ENCODE peak calls at places on chromosomes 13 and 19, in ten cellular contexts. X is GM23248, G is IMR-90, O is K562, D is HepG2, B is H9, M is mammary epithelial cell, E is fibroblast of lung, W is GM12878, A is GM23338. K is an unnamed sample. For H3K27me3 and H4K20me1, the result is how much of the 10 kb centered on the place peaks cover.

GRCh38 chr13:97975851-97976550 is 22.5 kb downstream of the IPO5 start:
- DNase-seq in X (peak), O (peak), G (peak), M (peak), A (peak), B (peak), D (peak), W (no peak), E (peak), K (peak)

GRCh38 chr19:34131100-34131499 is 41.2 kb upstream of the LSM14A start:
- DNase-seq in X (peak), A (no peak), E (no peak), O (no peak), D (no peak), M (no peak), G (peak), B (no peak), W (no peak), K (no peak)

GRCh38 chr19:45391871-45392665 is 12.8 kb downstream of the PPP1R13L start:
- DNase-seq in O (no peak), X (no peak), M (no peak), D (no peak), A (no peak), E (no peak), W (no peak), B (no peak), G (no peak), K (no peak)

GRCh38 chr13:33026489-33027152 is 10.4 kb downstream of the KL start:
- DNase-seq in G (no peak), W (no peak), X (no peak), A (peak), M (no peak), D (no peak), E (no peak), B (no peak), O (no peak), K (no peak)

GRCh38 chr19:51564791-51565190 is 6.3 kb upstream of the ZNF175 start:
- DNase-seq in X (no peak), D (no peak), W (no peak), E (no peak), A (peak), O (peak), G (no peak), B (peak), M (no peak), K (no peak)

GRCh38 chr19:918481-919156 is 1.5 kb downstream of the KISS1R start:
- DNase-seq in B (no peak), G (no peak), W (no peak), M (no peak), D (no peak), E (no peak), A (peak), X (no peak), O (no peak), K (no peak)

GRCh38 chr13:102983496-102983895 is 82.7 kb downstream of the SLC10A2 start:
- DNase-seq in W (no peak), X (peak), O (no peak), M (peak), E (no peak), A (no peak), D (no peak), B (no peak), G (no peak), K (no peak)

GRCh38 chr19:49422407-49423277 is 599 bp downstream of the PTH2 start:
- DNase-seq in A (peak), W (no peak), M (peak), G (peak), B (peak), X (peak), E (peak), O (peak), D (no peak), K (peak)

GRCh38 chr19:10815969-10816635 is 19.9 kb downstream of the TMED1 start:
- DNase-seq in O (no peak), B (no peak), W (no peak), M (no peak), D (no peak), G (peak), X (peak), E (no peak), A (peak), K (no peak)

GRCh38 chr19:12156254-12157058 is at the start of gene ZNF625:
- DNase-seq in X (peak), A (peak), O (no peak), M (peak), B (peak), E (peak), W (peak), D (peak), G (peak), K (peak)

GRCh38 chr13:53782400-53783030 is 753.9 kb downstream of the OLFM4 start:
- DNase-seq in O (peak), W (peak), X (peak), A (peak), B (peak), G (peak), E (peak), M (peak), D (peak), K (peak)

GRCh38 chr13:52141299-52141698 is 12.4 kb upstream of the NEK5 start:
- DNase-seq in W (no peak), O (no peak), B (no peak), D (no peak), E (no peak), G (no peak), A (no peak), X (peak), M (no peak), K (no peak)

GRCh38 chr19:18503971-18504885 is 17.6 kb downstream of the ELL start:
- DNase-seq in A (no peak), O (no peak), B (no peak), M (no peak), W (no peak), D (peak), G (no peak), X (no peak), E (no peak), K (no peak)

GRCh38 chr13:97758317-97758716 is 195.2 kb upstream of the IPO5 start:
- DNase-seq in O (no peak), E (no peak), A (no peak), X (no peak), M (no peak), D (no peak), G (no peak), W (no peak), B (no peak), K (no peak)

GRCh38 chr19:14375582-14376291 is 5.5 kb upstream of the ADGRE5 start:
- DNase-seq in D (no peak), E (no peak), M (no peak), A (peak), B (no peak), G (peak), O (no peak), W (no peak), X (peak), K (no peak)

GRCh38 chr19:46885411-46885810 is 24.6 kb downstream of the ARHGAP35 start:
- DNase-seq in M (no peak), E (no peak), G (no peak), A (no peak), B (no peak), D (no peak), X (no peak), W (no peak), O (no peak), K (no peak)

GRCh38 chr13:109698779-109699178 is 87.6 kb downstream of the IRS2 start:
- DNase-seq in X (peak), O (no peak), M (peak), W (no peak), A (no peak), E (peak), B (no peak), D (no peak), G (peak), K (no peak)

GRCh38 chr13:40910324-40911050 is 108.6 kb downstream of the ELF1 start:
- DNase-seq in E (peak), W (peak), O (no peak), G (peak), D (peak), A (no peak), M (peak), X (peak), B (no peak), K (no peak)

GRCh38 chr19:45142728-45143115 is 18.1 kb downstream of the NKPD1 start:
- DNase-seq in A (no peak), E (no peak), G (no peak), M (no peak), D (no peak), O (no peak), X (no peak), B (no peak), W (no peak), K (no peak)

GRCh38 chr19:43625918-43626579 is 6.6 kb upstream of the ZNF428 start:
- DNase-seq in D (no peak), G (no peak), A (peak), W (no peak), B (peak), X (peak), E (no peak), M (no peak), O (peak), K (no peak)

GRCh38 chr13:106302843-106303242 is 232.6 kb downstream of the EFNB2 start:
- DNase-seq in M (no peak), E (no peak), A (no peak), B (no peak), W (no peak), D (no peak), O (no peak), X (no peak), G (no peak), K (no peak)

GRCh38 chr13:45847554-45848224 is 3.9 kb downstream of the SIAH3 start:
- DNase-seq in G (no peak), X (no peak), O (no peak), D (no peak), E (peak), A (no peak), M (no peak), W (no peak), B (peak), K (peak)

GRCh38 chr13:43087960-43088580 is 64.7 kb downstream of the DNAJC15 start:
- DNase-seq in E (no peak), G (peak), M (no peak), A (no peak), W (no peak), B (no peak), O (no peak), D (no peak), X (peak), K (peak)

GRCh38 chr19:5345895-5346386 is 5.3 kb upstream of the PTPRS start:
- DNase-seq in D (no peak), G (peak), A (no peak), O (no peak), E (peak), W (no peak), M (peak), B (no peak), X (peak), K (no peak)

DNA sequence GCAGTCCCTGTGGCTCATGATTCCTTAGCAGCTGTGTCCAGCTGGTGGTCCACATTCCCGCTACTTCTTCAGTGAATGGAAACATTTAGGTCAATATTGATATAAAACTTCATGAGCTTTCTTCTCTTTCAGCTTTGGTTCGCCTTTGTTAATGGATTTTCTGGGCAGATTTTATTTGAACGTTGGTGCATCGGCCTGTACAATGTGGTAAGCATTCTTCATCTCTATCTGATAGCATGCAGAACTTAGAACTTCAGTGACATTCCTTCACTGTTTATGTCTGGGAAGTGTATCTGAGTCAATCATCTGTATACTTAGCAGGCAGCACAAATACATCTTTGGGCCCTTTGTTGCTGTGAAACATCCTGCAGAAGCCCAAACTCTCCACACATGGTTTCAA is 223.8 kb downstream of the SHISA2 start:
- DNase-seq in D (no peak), A (no peak), E (peak), O (no peak), M (no peak), B (no peak), X (no peak), W (no peak), G (no peak), K (no peak)
- H2AFZ ChIP-seq in D (no peak), A (no peak), E (no peak), O (no peak), M (no peak), B (no peak), X (no peak), W (no peak), G (no peak), K (no peak)

GRCh38 chr19:30111051-30111450 is 169.0 kb downstream of the URI1 start:
- DNase-seq in B (no peak), G (no peak), D (no peak), M (no peak), O (no peak), E (no peak), A (no peak), X (no peak), W (no peak), K (no peak)
- H3K27me3 ChIP-seq in B (under half), G (under half), D (under half), M (under half), O (under half), E (under half), A (under half), X (under half), W (under half), K (half or more)

GRCh38 chr13:99507054-99507453 is 5.8 kb downstream of the TM9SF2 start:
- DNase-seq in A (no peak), D (no peak), B (no peak), O (no peak), X (no peak), E (no peak), M (no peak), W (no peak), G (no peak), K (no peak)

GRCh38 chr13:99509477-99509876 is 8.2 kb downstream of the TM9SF2 start:
- DNase-seq in G (no peak), X (no peak), W (no peak), O (no peak), M (no peak), E (no peak), A (no peak), D (no peak), B (no peak), K (no peak)

GRCh38 chr13:99501952-99502310 is 659 bp downstream of the TM9SF2 start:
- DNase-seq in B (no peak), G (peak), W (no peak), O (no peak), A (peak), D (no peak), E (peak), X (peak), M (peak), K (no peak)

GRCh38 chr13:99506632-99507031 is 5.4 kb downstream of the TM9SF2 start:
- DNase-seq in E (no peak), O (no peak), D (no peak), A (no peak), W (no peak), G (no peak), B (no peak), M (no peak), X (no peak), K (no peak)

DNA sequence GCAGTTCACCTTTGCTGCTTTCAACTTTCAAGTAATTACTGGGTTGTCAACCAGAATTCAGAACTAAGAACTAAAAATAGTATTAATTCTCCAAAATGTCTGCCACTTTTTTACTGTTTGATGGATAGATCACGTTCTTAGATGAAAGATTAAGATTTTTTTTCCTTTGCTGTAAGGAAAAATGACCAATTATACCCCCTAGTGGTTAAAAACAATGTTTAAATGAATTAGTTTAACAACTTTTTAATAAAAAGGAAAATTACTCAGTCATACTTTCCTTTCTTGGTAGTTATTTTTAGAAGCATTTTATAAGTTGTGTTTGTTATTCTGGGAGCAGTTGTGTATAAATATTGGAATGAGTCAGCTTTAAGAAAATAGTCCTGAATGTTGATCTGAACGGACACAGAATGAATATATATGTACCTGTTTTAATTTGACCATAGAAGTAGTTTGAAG is 4.6 kb downstream of the TM9SF2 start:
- DNase-seq in X (peak), E (peak), A (no peak), W (no peak), D (no peak), G (peak), B (no peak), O (no peak), M (no peak), K (no peak)
- H4K20me1 ChIP-seq in X (under half), E (under half), A (under half), W (under half), D (under half), G (under half), B (under half), O (under half), M (under half), K (under half)

DNA sequence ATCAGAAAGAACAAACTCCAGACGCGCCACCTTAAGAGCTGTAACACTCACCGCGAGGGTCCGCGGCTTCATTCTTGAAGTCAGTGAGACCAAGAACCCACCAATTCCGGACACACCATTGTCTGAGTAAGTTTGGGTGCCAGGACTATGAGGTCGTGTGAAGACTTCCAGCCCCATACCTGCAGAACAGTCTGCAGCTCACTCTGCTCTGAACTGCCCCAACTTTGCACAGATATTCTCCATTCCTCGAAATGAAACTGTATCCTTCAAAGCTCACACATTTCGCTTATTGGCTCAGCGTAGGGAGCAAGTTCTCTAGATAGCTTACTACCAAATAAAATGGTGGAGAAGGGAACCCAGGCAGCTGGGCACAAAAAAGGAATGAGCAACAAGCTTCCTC is 2.6 kb upstream of the CYP4F2 start:
- DNase-seq in X (no peak), W (no peak), D (no peak), E (no peak), A (no peak), G (no peak), M (no peak), B (no peak), O (no peak), K (no peak)
- H2AFZ ChIP-seq in X (no peak), W (no peak), D (no peak), E (no peak), A (no peak), G (no peak), M (no peak), B (no peak), O (peak), K (no peak)

GRCh38 chr13:77373541-77373940 is 46.6 kb upstream of the MYCBP2 start:
- DNase-seq in E (no peak), A (no peak), B (no peak), D (no peak), M (no peak), W (no peak), X (no peak), O (no peak), G (no peak), K (no peak)
- H3K27me3 ChIP-seq in E (under half), A (under half), B (under half), D (under half), M (under half), W (under half), X (under half), O (under half), G (under half), K (under half)

K was measured in MM.1S.